ENCODE peak calls at places on chromosomes 3 and 15, in four cellular contexts. H, F, B and G are unnamed samples.

GRCh38 chr3:178129109-178129508 is 407.1 kb upstream of the KCNMB2 start:
- DNase-seq in H (no peak), F (no peak), B (no peak), G (no peak)

GRCh38 chr15:45616901-45617323 is 17.9 kb upstream of the SQOR start:
- DNase-seq in H (no peak), F (no peak), B (peak; percentile 28), G (no peak)

GRCh38 chr3:181581651-181582050 is 130.1 kb upstream of the SOX2 start:
- DNase-seq in H (no peak), F (no peak), B (no peak), G (peak; percentile 2)

GRCh38 chr3:97579365-97579764 is 185.2 kb upstream of the ARL6 start:
- DNase-seq in H (no peak), F (no peak), B (peak; percentile 0), G (no peak)

GRCh38 chr15:89179966-89180875 is 41.2 kb downstream of the RLBP1 start:
- DNase-seq in H (no peak), F (peak; percentile 40), B (peak; percentile 42), G (peak; percentile 81)

GRCh38 chr3:64440498-64440897 is 215.2 kb upstream of the PRICKLE2 start:
- DNase-seq in H (no peak), F (peak; percentile 83), B (peak; percentile 87), G (peak; percentile 98)

GRCh38 chr3:106533761-106534160 is 664.9 kb upstream of the CBLB start:
- DNase-seq in H (no peak), F (no peak), B (no peak), G (no peak)

GRCh38 chr3:197541756-197542539 is 13.8 kb downstream of the BDH1 start:
- DNase-seq in H (peak; percentile 86), F (peak; percentile 86), B (no peak), G (peak; percentile 93)

GRCh38 chr3:5232570-5232969 is 45.1 kb downstream of the EDEM1 start:
- DNase-seq in H (peak; percentile 29), F (no peak), B (no peak), G (no peak)

GRCh38 chr3:141561426-141562034 is 74.7 kb downstream of the RASA2 start:
- DNase-seq in H (peak; percentile 62), F (peak; percentile 25), B (peak; percentile 30), G (peak; percentile 87)

GRCh38 chr3:24365168-24365567 is 129.5 kb downstream of the THRB start:
- DNase-seq in H (no peak), F (peak; percentile 83), B (peak; percentile 91), G (peak; percentile 89)

GRCh38 chr15:67149859-67150824 is 84.7 kb downstream of the SMAD3 start:
- DNase-seq in H (peak; percentile 43), F (peak; percentile 98), B (peak; percentile 97), G (peak; percentile 99)

GRCh38 chr3:54547846-54548245 is 380.0 kb downstream of the LRTM1 start:
- DNase-seq in H (no peak), F (no peak), B (no peak), G (no peak)

GRCh38 chr15:80106051-80106450 is 46.6 kb downstream of the ZFAND6 start:
- DNase-seq in H (no peak), F (no peak), B (peak; percentile 73), G (peak; percentile 18)

GRCh38 chr15:70491183-70491621 is 272.2 kb downstream of the UACA start:
- DNase-seq in H (no peak), F (no peak), B (peak; percentile 34), G (peak; percentile 56)

DNA sequence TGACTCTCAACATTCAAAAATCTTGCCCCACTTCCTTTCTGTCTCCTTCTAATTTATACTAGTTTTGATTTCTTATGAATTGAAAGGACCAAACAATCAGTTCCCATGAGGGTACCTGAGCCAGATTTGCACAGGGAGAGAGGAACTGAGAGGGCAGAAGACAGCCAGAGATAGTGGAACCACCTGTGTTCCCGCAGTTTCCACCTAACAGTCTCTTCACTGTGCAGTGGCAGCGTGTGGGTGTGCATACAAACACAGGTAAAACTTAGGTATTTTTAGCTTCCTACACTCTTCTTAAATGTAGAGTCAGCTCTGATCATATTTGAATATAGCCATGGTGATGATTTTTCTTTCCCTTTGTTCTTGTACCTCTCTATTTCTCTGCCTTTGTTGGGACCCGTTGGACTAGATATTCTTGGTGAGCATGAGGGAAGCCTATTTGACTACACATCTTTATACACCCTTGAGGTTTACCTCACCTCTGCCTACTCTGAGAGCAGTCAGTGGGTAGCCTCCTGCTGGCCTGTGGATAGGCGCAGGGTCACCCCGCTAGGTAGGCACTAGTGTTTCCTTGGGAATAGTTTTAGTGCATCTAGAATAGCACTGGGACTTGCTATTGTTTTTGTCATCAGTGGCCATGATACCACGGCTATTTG is 58.8 kb downstream of the MAP3K13 start:
- DNase-seq in H (no peak), F (no peak), B (no peak), G (no peak)
- H3K4me3 ChIP-seq in H (no peak overlapping the region), F (no peak overlapping the region), B (no peak overlapping the region), G (no peak overlapping the region)

GRCh38 chr3:186849392-186849975 is 7.0 kb downstream of the ADIPOQ start:
- DNase-seq in H (peak; percentile 54), F (no peak), B (peak; percentile 45), G (peak; percentile 76)
- TF ChIP-seq CTCF in H (peak; percentile 68), F (peak; percentile 37), B (peak; percentile 50), G (peak; percentile 54)

GRCh38 chr3:133477497-133477896 is 77.6 kb downstream of the BFSP2 start:
- DNase-seq in H (no peak), F (no peak), B (no peak), G (no peak)
- H3K4me3 ChIP-seq in H (no peak overlapping the region), F (no peak overlapping the region), B (no peak overlapping the region), G (no peak overlapping the region)

DNA sequence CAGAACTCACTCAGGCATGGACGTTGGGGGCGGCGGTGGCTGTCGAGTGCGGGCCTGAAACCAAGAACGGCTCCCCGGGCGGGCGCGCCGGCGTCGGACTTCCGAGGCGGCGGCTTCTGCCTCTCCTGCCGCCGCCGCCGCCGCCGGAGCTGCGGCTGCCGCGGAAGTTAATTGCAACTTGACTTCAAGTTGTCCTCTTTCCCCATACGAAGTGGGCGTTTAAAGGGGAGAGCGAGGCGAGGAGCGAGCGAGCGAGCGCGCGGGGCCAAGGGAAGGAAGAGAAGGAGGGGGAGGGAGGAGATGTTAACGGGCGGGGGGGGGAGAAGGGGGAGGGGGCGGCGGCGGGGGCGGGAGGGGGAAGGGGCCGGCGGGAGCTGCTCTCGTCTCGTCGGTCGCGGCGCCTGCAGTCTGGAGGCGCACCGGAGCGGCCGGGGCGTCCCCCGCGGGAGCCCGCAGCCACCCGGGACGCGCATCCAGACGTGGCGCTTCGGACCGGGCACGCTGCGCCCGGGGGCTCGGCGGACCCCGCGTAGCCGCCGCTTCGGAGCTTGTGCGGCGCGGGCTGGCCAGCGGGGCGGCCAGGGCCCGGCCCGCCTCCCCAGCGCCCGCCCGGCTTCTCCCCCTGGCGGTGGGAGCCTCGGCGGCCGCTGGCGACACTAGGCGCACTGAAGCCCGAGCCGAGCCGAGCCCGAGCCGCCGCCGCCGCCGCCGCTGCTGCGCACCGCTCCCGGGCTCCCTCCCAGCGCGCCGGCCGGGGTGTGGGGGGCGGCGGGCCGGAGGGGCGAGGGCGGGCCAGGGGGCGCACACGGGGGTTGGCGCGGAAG is 19.7 kb upstream of the SATB1 start:
- DNase-seq in H (peak; percentile 92), F (no peak), B (peak; percentile 47), G (peak; percentile 44)
- TF ChIP-seq CTCF in H (peak; percentile 41), F (peak; percentile 33), B (no peak), G (peak; percentile 34)